ENCODE peak calls at places on chromosomes 12 and 14, in four cellular contexts. R, M, A and B are unnamed samples. For H3K4me1, the result is how much of the 10 kb centered on the place peaks cover.

GRCh38 chr12:71682466-71682865 is 3.4 kb upstream of the TMEM19 start:
- DNase-seq in R (no peak), M (no peak), A (no peak), B (no peak)

GRCh38 chr12:101608301-101609133 is 13.7 kb downstream of the MYBPC1 start:
- DNase-seq in R (no peak), M (no peak), A (no peak), B (no peak)

GRCh38 chr12:90428881-90429280 is 526.1 kb downstream of the CCER1 start:
- DNase-seq in R (no peak), M (no peak), A (no peak), B (no peak)

GRCh38 chr14:88908216-88908615 is 83.8 kb downstream of the TTC8 start:
- DNase-seq in R (no peak), M (no peak), A (no peak), B (no peak)

GRCh38 chr12:102069707-102070106 is 7.9 kb upstream of the WASHC3 start:
- DNase-seq in R (no peak), M (no peak), A (no peak), B (no peak)

GRCh38 chr14:59282366-59282765 is 93.9 kb downstream of the DAAM1 start:
- DNase-seq in R (no peak), M (no peak), A (no peak), B (no peak)

GRCh38 chr12:100554608-100555077 is 18.8 kb upstream of the GAS2L3 start:
- DNase-seq in R (peak), M (no peak), A (no peak), B (no peak)

GRCh38 chr14:50679674-50680073 is 11.6 kb upstream of the SAV1 start:
- DNase-seq in R (no peak), M (no peak), A (no peak), B (no peak)

GRCh38 chr14:101181717-101182313 is 278.3 kb upstream of the RTL1 start:
- DNase-seq in R (no peak), M (no peak), A (no peak), B (no peak)

GRCh38 chr14:105200074-105200473 is 19.0 kb upstream of the NUDT14 start:
- DNase-seq in R (no peak), M (no peak), A (no peak), B (no peak)

GRCh38 chr14:73472182-73473114 is 14.1 kb upstream of the NUMB start:
- DNase-seq in R (peak), M (no peak), A (no peak), B (peak)

GRCh38 chr12:31057671-31058070 is 16.0 kb upstream of the DDX11 start:
- DNase-seq in R (no peak), M (no peak), A (no peak), B (no peak)

GRCh38 chr12:31326689-31327659 is 1.0 kb upstream of the SINHCAF start:
- DNase-seq in R (no peak), M (no peak), A (no peak), B (no peak)

GRCh38 chr14:104928391-104929133 is 3.9 kb downstream of the PLD4 start:
- DNase-seq in R (no peak), M (no peak), A (no peak), B (no peak)

GRCh38 chr12:48351022-48351708 is 446 bp upstream of the ZNF641 start:
- DNase-seq in R (peak), M (no peak), A (peak), B (no peak)

GRCh38 chr14:103941462-103941861 is 867 bp downstream of the RD3L start:
- DNase-seq in R (no peak), M (no peak), A (no peak), B (no peak)

GRCh38 chr14:67487937-67488893 is at the start of gene TMEM229B:
- DNase-seq in R (no peak), M (peak), A (no peak), B (peak)
- H3K4me3 ChIP-seq in R (no peak), M (peak), A (peak), B (peak)

DNA sequence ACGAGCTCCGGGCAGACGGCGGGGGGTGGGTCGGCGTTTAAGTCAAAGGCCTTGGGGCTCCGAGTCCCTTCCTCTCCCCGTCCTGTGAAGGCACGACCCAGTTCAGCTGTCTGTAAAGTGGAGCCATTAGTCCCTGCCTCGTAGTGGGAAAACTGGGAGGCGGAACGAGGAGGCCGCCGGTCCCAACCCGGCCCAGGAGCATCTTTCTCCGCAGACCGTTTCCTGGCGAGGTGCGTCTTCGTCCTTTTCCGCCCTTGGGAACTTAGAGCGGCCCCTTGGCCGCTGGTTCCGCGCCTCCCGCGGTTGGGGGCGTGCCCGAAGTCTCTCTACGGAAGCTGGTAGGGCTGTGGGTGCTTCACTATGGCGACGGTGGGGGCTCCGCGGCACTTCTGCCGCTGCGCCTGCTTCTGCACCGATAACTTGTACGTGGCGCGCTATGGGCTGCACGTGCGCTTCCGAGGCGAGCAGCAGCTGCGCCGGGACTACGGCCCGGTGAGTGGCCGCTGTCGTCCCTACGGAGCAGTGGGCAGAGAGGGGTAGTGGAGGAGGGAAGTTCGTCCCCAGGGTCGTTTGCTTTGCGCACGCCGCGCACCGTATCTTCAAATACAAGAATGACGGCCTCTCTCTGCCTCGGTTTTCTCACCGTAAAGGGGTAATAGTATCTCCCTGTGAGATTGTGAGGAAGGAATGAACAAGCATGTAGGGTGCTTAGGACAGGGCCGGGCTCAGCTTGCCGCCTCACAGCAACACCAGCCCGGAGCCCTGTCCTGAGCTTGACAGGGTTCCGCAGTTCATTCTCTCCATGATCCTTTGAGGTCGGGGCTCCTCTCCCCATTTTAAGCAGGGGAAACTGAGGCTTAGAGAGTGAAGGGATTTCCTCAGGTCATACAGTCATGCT is at the start of gene OGFOD2:
- DNase-seq in R (peak), M (peak), A (peak), B (peak)
- H3K4me1 ChIP-seq in R (under half), M (under half), A (half or more), B (under half)

DNA sequence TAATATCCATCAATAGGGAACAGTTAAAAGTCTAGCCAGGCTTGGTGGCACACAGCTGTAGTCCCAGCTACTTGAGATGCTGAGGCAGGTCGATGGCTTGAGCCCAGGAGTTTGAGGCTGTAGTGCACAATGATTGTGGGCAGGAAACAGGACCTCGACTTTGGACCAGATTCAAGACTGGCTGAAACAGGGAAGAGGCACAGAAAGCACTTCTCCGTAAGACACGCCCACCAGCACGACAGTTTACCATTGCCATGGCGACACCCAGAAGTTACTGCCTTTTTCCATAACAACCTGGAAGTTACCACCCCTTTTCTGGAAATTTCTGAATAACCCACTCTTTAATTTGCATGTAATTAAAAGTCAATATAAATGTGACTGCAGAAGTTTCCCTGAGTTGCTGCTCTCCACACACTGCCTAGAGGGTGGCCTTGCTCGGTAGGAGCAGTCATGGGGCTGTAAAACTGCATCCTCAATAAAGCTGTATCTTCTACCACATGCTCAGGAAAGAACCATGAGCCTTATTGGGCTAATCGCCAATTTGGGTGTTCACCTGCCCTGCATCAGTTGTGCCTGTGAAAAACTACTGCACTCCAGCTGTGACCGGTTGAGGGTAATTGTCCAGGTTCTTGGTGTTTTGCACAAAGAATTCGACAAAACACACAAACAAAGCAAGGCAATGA is 4.6 kb upstream of the LRRC23 start:
- DNase-seq in R (no peak), M (no peak), A (peak), B (no peak)
- H3K27ac ChIP-seq in R (no peak), M (no peak), A (no peak), B (no peak)

DNA sequence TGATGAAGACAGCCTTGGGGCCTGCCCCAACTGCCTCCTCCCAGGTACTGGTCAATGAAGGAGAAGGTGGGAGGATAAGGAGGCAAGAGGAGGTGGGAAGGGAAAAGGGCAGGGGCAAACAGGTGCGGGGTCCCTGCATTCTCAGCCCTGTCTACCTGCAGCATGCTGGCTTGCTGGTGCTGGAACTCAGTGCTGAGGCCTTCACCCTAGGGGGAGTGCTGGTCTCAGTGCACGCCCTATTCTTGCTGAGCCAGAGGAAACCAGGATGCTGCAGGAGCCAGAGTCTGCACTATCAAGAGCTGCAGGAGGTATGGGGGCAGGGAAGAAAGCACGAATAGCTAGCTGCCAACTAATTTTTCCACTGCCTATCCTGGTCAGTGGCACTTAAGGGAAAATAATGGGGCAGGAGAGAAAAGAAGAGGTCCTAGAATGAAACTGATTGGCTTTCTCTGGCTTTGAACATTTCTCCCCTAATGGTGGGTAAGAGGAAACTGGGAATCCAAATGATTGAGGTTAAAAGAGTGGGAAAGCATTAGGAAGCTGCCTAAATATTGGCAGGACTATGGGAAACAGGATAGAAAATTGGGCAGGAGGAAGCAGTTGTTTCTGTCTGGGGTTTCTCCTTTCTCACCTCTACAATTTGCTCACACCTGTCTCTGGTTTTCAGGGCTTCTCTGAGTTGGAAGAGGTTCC is 1.8 kb downstream of the TMEM253 start:
- DNase-seq in R (no peak), M (no peak), A (no peak), B (no peak)
- H3K4me3 ChIP-seq in R (peak), M (no peak), A (no peak), B (no peak)

GRCh38 chr14:65257405-65257804 is 155.1 kb upstream of the MAX start:
- DNase-seq in R (no peak), M (no peak), A (no peak), B (no peak)
- H3K4me1 ChIP-seq in R (under half), M (under half), A (under half), B (under half)

DNA sequence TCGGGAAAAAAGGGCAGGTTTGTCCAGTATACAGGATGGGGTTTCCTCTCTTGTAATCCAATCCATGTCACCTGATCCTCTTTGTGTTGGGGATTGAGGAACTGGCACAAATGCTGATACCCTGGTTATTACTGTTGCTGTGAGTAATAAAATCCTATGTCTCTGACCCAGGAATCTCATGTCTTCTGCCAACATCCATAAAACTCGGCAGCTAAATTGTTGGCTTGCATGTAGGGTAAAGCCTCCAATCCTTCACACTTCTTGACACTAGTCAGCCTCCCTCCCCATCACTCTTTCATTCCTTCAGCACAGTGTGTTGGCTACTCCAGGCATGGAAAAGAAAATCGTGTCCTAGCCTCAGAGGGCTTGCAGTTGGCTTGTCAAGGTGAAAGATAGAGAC is 9.2 kb upstream of the NOS1 start:
- DNase-seq in R (no peak), M (no peak), A (no peak), B (no peak)
- H3K27ac ChIP-seq in R (no peak), M (no peak), A (no peak), B (no peak)

GRCh38 chr12:1993871-1994371 is 10.3 kb downstream of the DCP1B start:
- DNase-seq in R (no peak), M (no peak), A (no peak), B (peak)

GRCh38 chr12:1995205-1995896 is 8.9 kb downstream of the DCP1B start:
- DNase-seq in R (no peak), M (no peak), A (no peak), B (no peak)

GRCh38 chr12:1994429-1995143 is 9.7 kb downstream of the DCP1B start:
- DNase-seq in R (no peak), M (no peak), A (no peak), B (no peak)

GRCh38 chr12:1993341-1993740 is 10.9 kb downstream of the DCP1B start:
- DNase-seq in R (peak), M (no peak), A (no peak), B (no peak)

GRCh38 chr12:1992732-1993131 is 11.5 kb downstream of the DCP1B start:
- DNase-seq in R (no peak), M (no peak), A (no peak), B (no peak)
- H3K4me3 ChIP-seq in R (no peak), M (no peak), A (no peak), B (no peak)

DNA sequence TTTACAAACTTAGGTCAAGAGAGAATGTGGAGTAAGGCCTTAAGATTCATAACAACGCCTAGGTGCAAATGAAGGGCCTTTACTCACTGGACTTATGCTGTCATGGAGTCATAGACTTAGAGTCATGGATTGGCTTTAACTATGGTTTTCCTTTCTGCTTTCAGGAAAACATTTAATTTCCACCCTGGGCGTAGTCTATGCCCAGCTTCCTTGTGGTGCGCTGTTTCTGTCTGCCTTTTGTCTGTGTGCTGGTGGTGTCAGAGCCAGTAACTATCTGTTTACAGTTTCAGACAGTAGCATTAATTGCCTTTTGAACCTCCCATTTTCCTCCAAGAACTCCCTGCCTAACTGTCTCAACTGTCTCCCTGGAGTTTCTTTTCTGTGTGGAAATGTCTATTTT is 31.8 kb upstream of the COX6A1 start:
- DNase-seq in R (no peak), M (no peak), A (no peak), B (no peak)
- H3K4me1 ChIP-seq in R (under half), M (under half), A (under half), B (under half)

GRCh38 chr14:24113379-24113800 is 1.2 kb upstream of the DCAF11 start:
- DNase-seq in R (no peak), M (no peak), A (no peak), B (no peak)

GRCh38 chr14:24114536-24115450 is at the start of the genes DCAF11 and NRL:
- DNase-seq in R (peak), M (peak), A (peak), B (peak)

GRCh38 chr14:24116111-24116809 is 1.5 kb upstream of the NRL start:
- DNase-seq in R (no peak), M (no peak), A (no peak), B (no peak)

GRCh38 chr14:24115451-24116110 is 832 bp upstream of the NRL start:
- DNase-seq in R (no peak), M (no peak), A (no peak), B (no peak)

GRCh38 chr14:24113801-24114535 is 609 bp upstream of the DCAF11 start:
- DNase-seq in R (peak), M (peak), A (peak), B (peak)
- H3K27ac ChIP-seq in R (peak), M (peak), A (peak), B (peak)